ENCODE peak calls at places on chromosome 4, in six cellular contexts. F is SW480; N is A549; L is left kidney; K is stimulated activated CD4-positive, alpha-beta T cell treated with anti-CD3 and anti-CD28 coated beads, Interleukin-4, amount 100 ng/mL, for 4 hours; G is ACHN. S is an unnamed sample.

GRCh38 chr4:92387459-92388069 is 83.8 kb downstream of the GRID2 start:
- DNase-seq in F (peak), N (peak), L (peak), G (peak), K (no peak), S (peak)

GRCh38 chr4:118765399-118765798 is 70.5 kb downstream of the SEC24D start:
- DNase-seq in G (peak), F (no peak), N (peak), L (peak), K (no peak), S (no peak)

GRCh38 chr4:40193018-40193571 is 3.7 kb upstream of the RHOH start:
- DNase-seq in G (no peak), F (no peak), K (no peak), L (no peak), N (no peak), S (peak)

GRCh38 chr4:128720270-128720669 is 89.2 kb upstream of the JADE1 start:
- DNase-seq in L (no peak), G (no peak), F (no peak), N (no peak), K (no peak), S (no peak)

GRCh38 chr4:128338634-128339355 is 51.2 kb upstream of the PGRMC2 start:
- DNase-seq in G (peak), L (no peak), N (peak), F (peak), K (no peak), S (no peak)

GRCh38 chr4:47213971-47214370 is 182.6 kb downstream of the GABRB1 start:
- DNase-seq in K (no peak), G (peak), F (peak), N (no peak), L (peak), S (no peak)

GRCh38 chr4:40995850-40996249 is 218.5 kb downstream of the APBB2 start:
- DNase-seq in F (no peak), L (no peak), K (no peak), G (peak), N (no peak), S (no peak)

GRCh38 chr4:139603576-139604387 is 47.8 kb upstream of the SETD7 start:
- DNase-seq in N (peak), F (peak), K (no peak), L (peak), G (peak), S (peak)

GRCh38 chr4:25856756-25857155 is 6.0 kb downstream of the SEL1L3 start:
- DNase-seq in F (no peak), N (no peak), L (no peak), K (no peak), G (no peak), S (no peak)